ENCODE peak calls at places on chromosomes 2 and 18, in four cellular contexts. J is mesendoderm, W is IMR-90, A is mesenchymal stem cell. O is an unnamed sample. For H3K36me3, the result is how much of the 10 kb centered on the place peaks cover.

GRCh38 chr2:113208995-113209868 is 35.5 kb downstream of the PSD4 start:
- DNase-seq in J (no peak), W (peak), A (peak), O (no peak)

GRCh38 chr2:43939695-43940094 is 56.1 kb downstream of the LRPPRC start:
- DNase-seq in J (no peak), W (no peak), A (no peak), O (no peak)

GRCh38 chr2:240349133-240350005 is 86.1 kb upstream of the GPC1 start:
- DNase-seq in J (no peak), W (no peak), A (no peak), O (no peak)

GRCh38 chr2:10235099-10235908 is 67.4 kb upstream of the HPCAL1 start:
- DNase-seq in J (no peak), W (no peak), A (no peak), O (no peak)

GRCh38 chr2:68110102-68110501 is 47.3 kb upstream of the C1D start:
- DNase-seq in J (no peak), W (no peak), A (no peak), O (no peak)

GRCh38 chr18:6058941-6059340 is 163.6 kb upstream of the TMEM200C start:
- DNase-seq in J (no peak), W (peak), A (peak), O (peak)

GRCh38 chr18:23662309-23663263 is at the start of gene ANKRD29:
- DNase-seq in J (peak), W (no peak), A (peak), O (peak)

GRCh38 chr2:184765048-184765881 is 166.9 kb downstream of the ZNF804A start:
- DNase-seq in J (no peak), W (no peak), A (peak), O (no peak)

GRCh38 chr2:185738679-185739472 is at the start of gene FSIP2:
- DNase-seq in J (peak), W (peak), A (peak), O (peak)

GRCh38 chr2:156321243-156321904 is 11.1 kb downstream of the NR4A2 start:
- DNase-seq in J (peak), W (no peak), A (peak), O (peak)

GRCh38 chr18:48351216-48352050 is 57.8 kb downstream of the ZBTB7C start:
- DNase-seq in J (peak), W (no peak), A (no peak), O (no peak)

GRCh38 chr18:44791520-44791919 is 110.8 kb downstream of the SETBP1 start:
- DNase-seq in J (no peak), W (no peak), A (peak), O (no peak)

GRCh38 chr2:54212456-54212855 is 43.6 kb downstream of the TSPYL6 start:
- DNase-seq in J (peak), W (peak), A (peak), O (no peak)

DNA sequence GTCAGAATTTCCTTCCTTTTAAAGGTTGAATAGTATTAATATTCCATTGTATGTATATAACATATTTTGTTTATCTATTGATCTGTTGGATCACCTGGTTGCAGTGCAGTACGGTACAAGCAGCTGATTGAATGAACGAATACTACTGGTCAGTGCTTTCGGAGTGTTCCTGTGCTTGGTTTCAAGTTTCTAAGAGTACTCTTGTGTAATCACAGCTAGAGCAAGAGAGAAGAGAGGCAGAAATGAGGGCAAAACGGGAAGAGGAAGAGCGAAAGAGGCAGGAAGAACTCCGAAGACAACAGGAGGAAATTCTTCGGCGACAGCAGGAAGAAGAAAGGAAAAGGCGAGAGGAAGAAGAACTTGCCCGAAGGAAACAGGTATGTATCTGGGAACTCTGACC is 40.3 kb upstream of the KCNJ13 start:
- DNase-seq in J (no peak), W (no peak), A (no peak), O (no peak)
- H3K36me3 ChIP-seq in J (under half), W (under half), A (half or more), O (half or more)

DNA sequence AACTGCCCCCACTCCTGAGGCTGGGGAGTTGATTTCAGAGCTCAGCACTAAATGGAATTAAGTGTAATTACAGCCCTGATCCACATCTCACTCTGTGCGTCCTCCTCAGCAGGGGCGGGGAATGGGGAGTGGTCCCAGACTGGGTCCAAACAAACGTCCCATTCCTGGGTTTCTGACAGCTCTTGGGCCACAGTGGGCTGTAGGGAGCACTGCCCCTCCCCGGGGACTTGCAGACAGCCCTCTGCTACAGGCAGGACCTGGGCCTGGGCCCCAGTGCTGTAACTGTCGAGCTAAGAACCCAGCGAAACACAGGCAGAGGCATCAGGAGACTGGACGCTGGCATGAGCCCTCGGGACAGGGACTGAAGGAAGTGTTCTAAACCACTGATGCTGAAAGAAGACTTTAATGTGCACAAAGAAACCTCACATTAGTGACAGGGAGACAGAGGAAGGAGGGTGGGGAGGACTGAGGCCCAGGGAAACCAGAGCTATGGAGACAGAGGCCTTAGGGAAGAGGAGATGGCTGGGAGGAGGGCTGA is 5.7 kb upstream of the SEMA4C start:
- DNase-seq in J (peak), W (no peak), A (no peak), O (no peak)
- H2BK15ac ChIP-seq in J (no peak), W (no peak), A (no peak), O (peak)

GRCh38 chr2:60550984-60551240 is 2.5 kb downstream of the BCL11A start:
- DNase-seq in J (no peak), W (no peak), A (no peak), O (no peak)
- H3K4me3 ChIP-seq in J (peak), W (no peak), A (peak), O (no peak)

DNA sequence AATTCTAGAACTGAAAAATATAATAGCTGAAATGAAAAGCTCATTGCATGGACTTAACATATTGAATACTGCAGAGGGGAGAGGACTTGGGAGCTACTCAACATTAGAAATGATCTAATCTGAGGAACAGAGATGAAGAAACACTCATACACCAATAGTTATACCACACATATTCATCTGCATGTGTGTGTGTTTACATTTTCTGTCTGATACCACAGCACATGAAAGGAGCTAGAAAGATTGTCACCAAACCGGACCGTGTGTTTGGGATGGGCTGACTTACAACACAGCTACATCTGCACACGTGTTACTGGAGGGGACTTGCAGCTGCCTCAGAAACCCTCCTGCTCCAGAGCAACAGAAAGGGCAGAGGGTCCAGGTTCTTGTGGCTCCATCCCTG is 47.8 kb downstream of the PXDN start:
- DNase-seq in J (no peak), W (peak), A (no peak), O (no peak)
- H3K36me3 ChIP-seq in J (under half), W (under half), A (under half), O (under half)

GRCh38 chr2:208072250-208072892 is 47.0 kb upstream of the PLEKHM3 start:
- DNase-seq in J (peak), W (peak), A (peak), O (peak)

GRCh38 chr2:208074610-208075356 is 49.5 kb upstream of the PLEKHM3 start:
- DNase-seq in J (no peak), W (no peak), A (no peak), O (no peak)

DNA sequence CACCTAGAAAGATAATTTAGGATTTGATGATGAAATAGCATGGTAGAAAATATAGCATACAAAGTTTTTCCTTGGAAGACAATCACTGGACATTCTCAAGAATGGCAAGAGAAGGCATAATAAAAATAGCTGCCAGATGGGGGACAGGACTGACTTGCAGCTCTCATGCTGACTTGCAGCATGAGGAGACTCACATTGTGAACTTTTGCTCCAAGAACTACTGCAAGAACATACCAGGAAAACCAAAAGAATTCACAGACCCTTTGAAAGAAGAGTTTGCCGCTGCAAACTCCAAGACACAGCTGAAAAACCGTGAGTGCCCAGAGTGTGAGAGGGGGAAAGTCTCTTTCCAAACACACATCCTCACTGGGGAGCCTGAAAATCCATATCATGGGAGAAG is 47.0 kb downstream of the CRYGD start:
- DNase-seq in J (no peak), W (peak), A (peak), O (no peak)
- H2BK15ac ChIP-seq in J (no peak), W (no peak), A (no peak), O (no peak)

DNA sequence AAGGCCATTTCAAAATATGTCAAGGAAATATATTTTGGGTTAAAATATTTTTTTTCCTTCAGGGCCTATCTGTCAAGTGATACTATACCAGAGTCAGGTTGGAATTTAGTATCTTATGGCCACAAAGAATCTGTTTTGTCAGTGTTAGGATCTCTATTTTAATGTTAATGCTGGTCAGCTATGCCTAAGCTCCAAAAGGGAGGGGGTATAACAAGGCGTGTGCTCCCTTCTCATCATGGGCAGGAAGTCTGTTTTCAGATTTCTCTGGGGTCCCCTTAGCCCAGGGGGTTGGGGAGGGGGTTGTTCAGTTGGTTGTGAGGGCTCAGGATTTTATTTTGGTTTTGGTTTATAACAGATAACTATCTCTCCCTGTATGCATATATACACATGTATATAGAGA is 126.4 kb downstream of the TMEM163 start:
- DNase-seq in J (no peak), W (no peak), A (no peak), O (no peak)
- H3K4me3 ChIP-seq in J (no peak), W (no peak), A (no peak), O (no peak)

DNA sequence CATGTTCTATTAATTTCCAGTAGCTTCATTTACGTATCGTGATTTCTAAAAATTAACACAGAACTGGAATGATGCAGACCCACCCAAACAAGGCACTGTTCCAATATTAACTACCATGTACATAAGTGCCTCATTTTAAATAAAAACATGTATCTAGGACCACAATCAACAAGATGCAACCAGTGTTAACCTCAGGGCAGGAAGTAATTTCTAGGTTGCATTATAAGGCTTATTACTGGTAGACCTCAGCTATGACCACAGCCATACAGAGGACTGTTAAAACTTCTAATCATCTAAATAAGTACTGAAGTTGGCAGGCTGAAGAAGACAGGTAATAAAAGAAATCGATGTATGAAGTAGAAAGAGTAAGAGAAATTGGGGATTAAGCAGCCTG is 262.9 kb downstream of the HDAC4 start:
- DNase-seq in J (no peak), W (no peak), A (no peak), O (no peak)
- H3K36me3 ChIP-seq in J (under half), W (half or more), A (half or more), O (half or more)

DNA sequence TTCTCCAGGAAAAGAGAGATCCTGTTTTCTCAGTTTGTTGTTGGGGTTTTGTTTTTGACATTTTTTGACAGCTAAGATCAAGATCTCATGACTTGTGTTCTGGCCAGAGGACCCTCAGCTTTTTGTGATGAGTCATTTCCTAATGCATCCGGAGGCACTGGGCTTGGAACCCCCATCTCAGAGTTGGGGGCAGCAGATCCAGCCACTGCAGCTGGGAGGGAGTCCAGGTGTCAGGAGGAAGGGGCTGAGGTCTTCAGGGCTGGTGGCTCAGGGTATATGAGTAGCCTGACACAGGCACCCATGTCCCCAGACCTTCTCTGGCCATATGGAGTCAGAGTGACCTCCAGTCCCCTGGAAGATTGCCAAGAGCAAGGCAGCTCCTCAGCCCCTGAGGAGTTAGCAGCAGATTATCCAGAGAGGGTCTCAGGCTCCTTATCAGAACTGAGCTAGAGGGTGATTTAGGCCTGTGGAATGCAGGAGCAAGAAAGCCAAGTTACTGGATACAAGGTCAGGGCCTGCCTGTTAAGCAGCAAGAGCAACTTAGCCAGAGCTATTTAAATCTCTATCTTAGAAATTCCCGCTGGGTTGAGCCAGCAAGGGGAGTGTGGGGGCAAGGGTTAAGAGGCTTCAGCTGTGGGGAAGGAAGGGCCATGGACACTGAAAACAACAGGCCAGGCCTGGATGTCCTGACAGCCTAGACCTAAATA is 62.4 kb downstream of the TANC1 start:
- DNase-seq in J (peak), W (peak), A (peak), O (peak)
- H2BK15ac ChIP-seq in J (no peak), W (peak), A (peak), O (no peak)